ENCODE peak calls at places on chromosomes 4 and X, in ten cellular contexts. O is GM12865; N is CD4-positive, alpha-beta memory T cell; F is foreskin keratinocyte; D is transverse colon; S is substantia nigra; T is iris pigment epithelial cell; M is T-helper 1 cell; H is psoas muscle; R is left lung. K is an unnamed sample.

GRCh38 chrX:69196666-69197065 is 31.4 kb upstream of the PJA1 start:
- DNase-seq in O (no peak), N (no peak), F (no peak), D (no peak), S (no peak), T (no peak), M (no peak), H (no peak), R (no peak), K (no peak)

GRCh38 chr4:102809691-102810090 is 17.7 kb downstream of the UBE2D3 start:
- DNase-seq in O (no peak), N (no peak), F (no peak), D (no peak), S (no peak), T (peak), M (no peak), H (no peak), R (no peak), K (no peak)

GRCh38 chr4:151031831-151032605 is 16.9 kb upstream of the LRBA start:
- DNase-seq in O (peak), N (no peak), F (peak), D (no peak), S (no peak), T (peak), M (no peak), H (no peak), R (peak), K (no peak)

GRCh38 chrX:2699959-2700358 is 8.9 kb downstream of the CD99 start:
- DNase-seq in O (no peak), N (no peak), F (no peak), D (no peak), S (no peak), T (no peak), M (no peak), H (no peak), R (no peak), K (no peak)

GRCh38 chrX:72396117-72396516 is 90.4 kb upstream of the CITED1 start:
- DNase-seq in O (no peak), N (no peak), F (no peak), D (no peak), S (no peak), T (no peak), M (no peak), H (no peak), R (no peak), K (no peak)

GRCh38 chrX:45322382-45322781 is 121.7 kb upstream of the DIPK2B start:
- DNase-seq in O (peak), N (no peak), F (peak), D (peak), S (peak), T (peak), M (no peak), H (no peak), R (no peak), K (peak)

GRCh38 chr4:3766791-3767561 is 791 bp downstream of the ADRA2C start:
- DNase-seq in O (no peak), N (no peak), F (no peak), D (no peak), S (no peak), T (peak), M (no peak), H (no peak), R (no peak), K (no peak)

GRCh38 chr4:78298618-78299017 is 241.5 kb downstream of the FRAS1 start:
- DNase-seq in O (no peak), N (no peak), F (peak), D (no peak), S (no peak), T (peak), M (no peak), H (no peak), R (no peak), K (no peak)

GRCh38 chr4:72900952-72901351 is 168.6 kb downstream of the COX18 start:
- DNase-seq in O (no peak), N (no peak), F (no peak), D (no peak), S (no peak), T (no peak), M (no peak), H (no peak), R (no peak), K (no peak)

GRCh38 chr4:107800686-107801085 is 24.0 kb upstream of the SGMS2 start:
- DNase-seq in O (no peak), N (no peak), F (no peak), D (no peak), S (no peak), T (no peak), M (no peak), H (no peak), R (no peak), K (no peak)

GRCh38 chr4:2217726-2218125 is 24.2 kb downstream of the HAUS3 start:
- DNase-seq in O (no peak), N (no peak), F (peak), D (no peak), S (no peak), T (peak), M (no peak), H (no peak), R (no peak), K (no peak)

GRCh38 chr4:143482753-143483362 is 30.6 kb upstream of the SMARCA5 start:
- DNase-seq in O (peak), N (no peak), F (peak), D (no peak), S (no peak), T (peak), M (no peak), H (no peak), R (no peak), K (peak)

GRCh38 chr4:172232966-172233365 is 419.8 kb downstream of the GALNTL6 start:
- DNase-seq in O (no peak), N (no peak), F (no peak), D (no peak), S (no peak), T (no peak), M (no peak), H (no peak), R (peak), K (no peak)

GRCh38 chr4:184850431-184851199 is 24.8 kb upstream of the ACSL1 start:
- DNase-seq in O (peak), N (no peak), F (no peak), D (no peak), S (no peak), T (no peak), M (no peak), H (no peak), R (peak), K (no peak)

GRCh38 chr4:153138736-153139135 is 65.5 kb upstream of the TRIM2 start:
- DNase-seq in O (no peak), N (no peak), F (no peak), D (no peak), S (peak), T (no peak), M (no peak), H (no peak), R (no peak), K (no peak)

GRCh38 chr4:6916587-6917444 is 7.2 kb downstream of the TBC1D14 start:
- DNase-seq in O (peak), N (peak), F (peak), D (peak), S (no peak), T (peak), M (peak), H (peak), R (peak), K (no peak)

GRCh38 chr4:161247831-161248230 is 916.0 kb downstream of the FSTL5 start:
- DNase-seq in O (no peak), N (no peak), F (no peak), D (no peak), S (no peak), T (no peak), M (no peak), H (no peak), R (no peak), K (no peak)

GRCh38 chr4:113645771-113646455 is 115.6 kb downstream of the CAMK2D start:
- DNase-seq in O (no peak), N (no peak), F (peak), D (peak), S (no peak), T (peak), M (no peak), H (no peak), R (no peak), K (no peak)

GRCh38 chrX:7083468-7084396 is 63.8 kb upstream of the STS start:
- DNase-seq in O (peak), N (peak), F (peak), D (peak), S (no peak), T (peak), M (peak), H (no peak), R (no peak), K (peak)

GRCh38 chr4:47466061-47466785 is 2.7 kb upstream of the COMMD8 start:
- DNase-seq in O (no peak), N (no peak), F (no peak), D (no peak), S (no peak), T (no peak), M (no peak), H (no peak), R (no peak), K (no peak)

GRCh38 chr4:183099537-183100297 is 660 bp downstream of the WWC2 start:
- DNase-seq in O (no peak), N (no peak), F (peak), D (no peak), S (no peak), T (peak), M (no peak), H (peak), R (peak), K (peak)

GRCh38 chr4:9924750-9925149 is 96.5 kb downstream of the SLC2A9 start:
- DNase-seq in O (no peak), N (no peak), F (peak), D (no peak), S (no peak), T (peak), M (no peak), H (no peak), R (no peak), K (no peak)

GRCh38 chr4:57190651-57191481 is 80.7 kb upstream of the IGFBP7 start:
- DNase-seq in O (peak), N (no peak), F (peak), D (peak), S (no peak), T (peak), M (no peak), H (no peak), R (no peak), K (peak)

GRCh38 chr4:78058591-78059523 is 1.7 kb downstream of the FRAS1 start:
- DNase-seq in O (no peak), N (no peak), F (peak), D (peak), S (no peak), T (peak), M (no peak), H (peak), R (peak), K (peak)

GRCh38 chrX:66255359-66255967 is 91.4 kb downstream of the HEPH start:
- DNase-seq in O (no peak), N (no peak), F (no peak), D (no peak), S (no peak), T (no peak), M (no peak), H (no peak), R (no peak), K (no peak)

GRCh38 chr4:38821739-38822138 is 17.1 kb upstream of the TLR1 start:
- DNase-seq in O (no peak), N (no peak), F (peak), D (no peak), S (no peak), T (peak), M (no peak), H (no peak), R (no peak), K (no peak)

GRCh38 chr4:39636786-39637185 is 1.9 kb downstream of the SMIM14 start:
- DNase-seq in O (peak), N (peak), F (no peak), D (no peak), S (no peak), T (peak), M (no peak), H (no peak), R (no peak), K (peak)

GRCh38 chr4:84928089-84928488 is 38.4 kb downstream of the WDFY3 start:
- DNase-seq in O (no peak), N (no peak), F (no peak), D (no peak), S (no peak), T (no peak), M (no peak), H (no peak), R (no peak), K (no peak)

GRCh38 chr4:24842356-24842755 is 47.0 kb downstream of the SOD3 start:
- DNase-seq in O (no peak), N (no peak), F (no peak), D (peak), S (no peak), T (no peak), M (no peak), H (no peak), R (no peak), K (no peak)

GRCh38 chr4:35918491-35918977 is 325.8 kb downstream of the ARAP2 start:
- DNase-seq in O (no peak), N (no peak), F (no peak), D (no peak), S (no peak), T (no peak), M (no peak), H (no peak), R (no peak), K (no peak)

GRCh38 chr4:86592553-86593249 is 1.4 kb upstream of the PTPN13 start:
- DNase-seq in O (no peak), N (no peak), F (peak), D (no peak), S (no peak), T (peak), M (no peak), H (no peak), R (no peak), K (no peak)

GRCh38 chr4:821631-822030 is 4.3 kb downstream of the CPLX1 start:
- DNase-seq in O (no peak), N (no peak), F (no peak), D (no peak), S (no peak), T (no peak), M (no peak), H (peak), R (no peak), K (no peak)